ENCODE peak calls at places on chromosomes 7 and 10, in eight cellular contexts. One of them, this sample, is unnamed.

GRCh38 chr7:77827999-77828398 is 29.4 kb downstream of the PHTF2 start:
- DNase-seq in left ventricle myocardium superior: no peak
- DNase-seq in activated T-helper 1 cell treated with anti-CD3 and anti-CD28 coated beads, Interleukin-2, amount 50 U/mL, for 16 hours: no peak
- DNase-seq in stomach: no peak
- DNase-seq in GM10248: no peak
- DNase-seq in adrenal gland: no peak
- DNase-seq in activated B cell treated with CpG ODN at 0.5 μM for 24 hours: no peak
- DNase-seq in activated T-helper 9 cell treated with anti-CD3 and anti-CD28 coated beads, Interleukin-2, amount 50 U/mL, for 16 hours: no peak
- DNase-seq in this sample: no peak

GRCh38 chr10:86291616-86292340 is 74.8 kb downstream of the GRID1 start:
- DNase-seq in adrenal gland: no peak
- DNase-seq in stomach: peak
- DNase-seq in activated B cell treated with CpG ODN at 0.5 μM for 24 hours: no peak
- DNase-seq in left ventricle myocardium superior: no peak
- DNase-seq in activated T-helper 1 cell treated with anti-CD3 and anti-CD28 coated beads, Interleukin-2, amount 50 U/mL, for 16 hours: no peak
- DNase-seq in GM10248: no peak
- DNase-seq in activated T-helper 9 cell treated with anti-CD3 and anti-CD28 coated beads, Interleukin-2, amount 50 U/mL, for 16 hours: no peak
- DNase-seq in this sample: peak

GRCh38 chr10:26509311-26509710 is 71.2 kb downstream of the APBB1IP start:
- DNase-seq in adrenal gland: no peak
- DNase-seq in left ventricle myocardium superior: no peak
- DNase-seq in activated T-helper 1 cell treated with anti-CD3 and anti-CD28 coated beads, Interleukin-2, amount 50 U/mL, for 16 hours: no peak
- DNase-seq in GM10248: no peak
- DNase-seq in stomach: no peak
- DNase-seq in activated B cell treated with CpG ODN at 0.5 μM for 24 hours: no peak
- DNase-seq in activated T-helper 9 cell treated with anti-CD3 and anti-CD28 coated beads, Interleukin-2, amount 50 U/mL, for 16 hours: no peak
- DNase-seq in this sample: no peak

GRCh38 chr10:59954296-59954695 is 47.9 kb upstream of the CCDC6 start:
- DNase-seq in activated B cell treated with CpG ODN at 0.5 μM for 24 hours: no peak
- DNase-seq in GM10248: no peak
- DNase-seq in left ventricle myocardium superior: no peak
- DNase-seq in activated T-helper 9 cell treated with anti-CD3 and anti-CD28 coated beads, Interleukin-2, amount 50 U/mL, for 16 hours: no peak
- DNase-seq in stomach: no peak
- DNase-seq in activated T-helper 1 cell treated with anti-CD3 and anti-CD28 coated beads, Interleukin-2, amount 50 U/mL, for 16 hours: no peak
- DNase-seq in adrenal gland: no peak
- DNase-seq in this sample: no peak

GRCh38 chr7:31811650-31812461 is 124.8 kb downstream of the PPP1R17 start:
- DNase-seq in activated B cell treated with CpG ODN at 0.5 μM for 24 hours: no peak
- DNase-seq in GM10248: no peak
- DNase-seq in stomach: no peak
- DNase-seq in activated T-helper 9 cell treated with anti-CD3 and anti-CD28 coated beads, Interleukin-2, amount 50 U/mL, for 16 hours: no peak
- DNase-seq in left ventricle myocardium superior: no peak
- DNase-seq in activated T-helper 1 cell treated with anti-CD3 and anti-CD28 coated beads, Interleukin-2, amount 50 U/mL, for 16 hours: no peak
- DNase-seq in adrenal gland: peak
- DNase-seq in this sample: no peak

GRCh38 chr7:98133181-98133580 is 26.5 kb downstream of the LMTK2 start:
- DNase-seq in GM10248: peak
- DNase-seq in activated T-helper 9 cell treated with anti-CD3 and anti-CD28 coated beads, Interleukin-2, amount 50 U/mL, for 16 hours: no peak
- DNase-seq in stomach: no peak
- DNase-seq in activated B cell treated with CpG ODN at 0.5 μM for 24 hours: no peak
- DNase-seq in activated T-helper 1 cell treated with anti-CD3 and anti-CD28 coated beads, Interleukin-2, amount 50 U/mL, for 16 hours: no peak
- DNase-seq in left ventricle myocardium superior: no peak
- DNase-seq in adrenal gland: no peak
- DNase-seq in this sample: no peak

GRCh38 chr10:14481752-14482151 is 151.0 kb upstream of the FRMD4A start:
- DNase-seq in adrenal gland: no peak
- DNase-seq in GM10248: no peak
- DNase-seq in left ventricle myocardium superior: no peak
- DNase-seq in stomach: no peak
- DNase-seq in activated T-helper 9 cell treated with anti-CD3 and anti-CD28 coated beads, Interleukin-2, amount 50 U/mL, for 16 hours: no peak
- DNase-seq in activated B cell treated with CpG ODN at 0.5 μM for 24 hours: no peak
- DNase-seq in activated T-helper 1 cell treated with anti-CD3 and anti-CD28 coated beads, Interleukin-2, amount 50 U/mL, for 16 hours: no peak
- DNase-seq in this sample: no peak

GRCh38 chr7:80900583-80901576 is 18.0 kb downstream of the SEMA3C start:
- DNase-seq in adrenal gland: peak
- DNase-seq in activated T-helper 9 cell treated with anti-CD3 and anti-CD28 coated beads, Interleukin-2, amount 50 U/mL, for 16 hours: no peak
- DNase-seq in stomach: no peak
- DNase-seq in left ventricle myocardium superior: no peak
- DNase-seq in activated T-helper 1 cell treated with anti-CD3 and anti-CD28 coated beads, Interleukin-2, amount 50 U/mL, for 16 hours: no peak
- DNase-seq in activated B cell treated with CpG ODN at 0.5 μM for 24 hours: no peak
- DNase-seq in GM10248: no peak
- DNase-seq in this sample: no peak

GRCh38 chr7:45720989-45721388 is 146.8 kb downstream of the ADCY1 start:
- DNase-seq in activated B cell treated with CpG ODN at 0.5 μM for 24 hours: no peak
- DNase-seq in activated T-helper 9 cell treated with anti-CD3 and anti-CD28 coated beads, Interleukin-2, amount 50 U/mL, for 16 hours: no peak
- DNase-seq in GM10248: no peak
- DNase-seq in adrenal gland: no peak
- DNase-seq in stomach: no peak
- DNase-seq in left ventricle myocardium superior: no peak
- DNase-seq in activated T-helper 1 cell treated with anti-CD3 and anti-CD28 coated beads, Interleukin-2, amount 50 U/mL, for 16 hours: no peak
- DNase-seq in this sample: no peak

GRCh38 chr7:65971021-65971420 is 11.0 kb downstream of the GUSB start:
- DNase-seq in adrenal gland: no peak
- DNase-seq in left ventricle myocardium superior: no peak
- DNase-seq in activated B cell treated with CpG ODN at 0.5 μM for 24 hours: no peak
- DNase-seq in GM10248: no peak
- DNase-seq in activated T-helper 1 cell treated with anti-CD3 and anti-CD28 coated beads, Interleukin-2, amount 50 U/mL, for 16 hours: no peak
- DNase-seq in activated T-helper 9 cell treated with anti-CD3 and anti-CD28 coated beads, Interleukin-2, amount 50 U/mL, for 16 hours: no peak
- DNase-seq in stomach: peak
- DNase-seq in this sample: no peak

GRCh38 chr7:120703585-120704240 is 154.2 kb downstream of the TSPAN12 start:
- DNase-seq in stomach: no peak
- DNase-seq in activated T-helper 9 cell treated with anti-CD3 and anti-CD28 coated beads, Interleukin-2, amount 50 U/mL, for 16 hours: no peak
- DNase-seq in left ventricle myocardium superior: no peak
- DNase-seq in activated T-helper 1 cell treated with anti-CD3 and anti-CD28 coated beads, Interleukin-2, amount 50 U/mL, for 16 hours: no peak
- DNase-seq in activated B cell treated with CpG ODN at 0.5 μM for 24 hours: no peak
- DNase-seq in adrenal gland: no peak
- DNase-seq in GM10248: no peak
- DNase-seq in this sample: no peak

GRCh38 chr7:44988718-44989117 is 9.9 kb upstream of the MYO1G start:
- DNase-seq in activated T-helper 1 cell treated with anti-CD3 and anti-CD28 coated beads, Interleukin-2, amount 50 U/mL, for 16 hours: no peak
- DNase-seq in left ventricle myocardium superior: no peak
- DNase-seq in adrenal gland: no peak
- DNase-seq in stomach: no peak
- DNase-seq in GM10248: no peak
- DNase-seq in activated T-helper 9 cell treated with anti-CD3 and anti-CD28 coated beads, Interleukin-2, amount 50 U/mL, for 16 hours: no peak
- DNase-seq in activated B cell treated with CpG ODN at 0.5 μM for 24 hours: no peak
- DNase-seq in this sample: no peak